ENCODE peak calls at places on chromosomes 2 and 18, in four cellular contexts. D is fibroblast of lung, F is suprapubic skin, V is Calu3. U is an unnamed sample.

GRCh38 chr2:204027105-204027504 is 90.5 kb downstream of the ICOS start:
- DNase-seq in V (no peak), D (peak), F (no peak), U (no peak)

GRCh38 chr18:39840406-39840805 is 2114.6 kb upstream of the PIK3C3 start:
- DNase-seq in D (peak), V (no peak), F (no peak), U (peak)

GRCh38 chr2:100865819-100866462 is 46.0 kb downstream of the NPAS2 start:
- DNase-seq in V (no peak), F (peak), D (peak), U (peak)

GRCh38 chr2:157055660-157056199 is 201.8 kb upstream of the GALNT5 start:
- DNase-seq in F (no peak), D (peak), V (peak), U (peak)

GRCh38 chr18:48983793-48984437 is 33.1 kb upstream of the SMAD7 start:
- DNase-seq in F (no peak), D (no peak), V (peak), U (no peak)

GRCh38 chr2:66579494-66579893 is 144.6 kb downstream of the MEIS1 start:
- DNase-seq in F (no peak), V (no peak), D (no peak), U (no peak)

GRCh38 chr2:169509955-169510354 is 453 bp downstream of the KLHL41 start:
- DNase-seq in V (no peak), D (no peak), F (no peak), U (no peak)

GRCh38 chr2:148814143-148814852 is 60.7 kb upstream of the KIF5C start:
- DNase-seq in D (peak), V (peak), F (no peak), U (peak)

GRCh38 chr2:44291281-44292248 is 16.3 kb downstream of the SLC3A1 start:
- DNase-seq in D (peak), V (peak), F (no peak), U (peak)

GRCh38 chr18:10042492-10042891 is 128.7 kb downstream of the VAPA start:
- DNase-seq in F (no peak), D (no peak), V (no peak), U (no peak)

GRCh38 chr2:106827178-106827577 is 58.8 kb downstream of the ST6GAL2 start:
- DNase-seq in D (peak), F (no peak), V (no peak), U (no peak)

GRCh38 chr2:169082995-169083394 is 13.6 kb downstream of the DHRS9 start:
- DNase-seq in V (no peak), F (no peak), D (no peak), U (no peak)

GRCh38 chr2:130756041-130756720 is 841 bp downstream of the AMER3 start:
- DNase-seq in D (peak), V (peak), F (no peak), U (no peak)

GRCh38 chr2:103792039-103792438 is 1030.2 kb downstream of the TMEM182 start:
- DNase-seq in V (no peak), D (no peak), F (no peak), U (no peak)

GRCh38 chr2:136072616-136073015 is 45.3 kb downstream of the CXCR4 start:
- DNase-seq in D (no peak), V (no peak), F (no peak), U (no peak)

GRCh38 chr2:135773917-135774316 is 32.3 kb downstream of the UBXN4 start:
- DNase-seq in F (no peak), D (peak), V (no peak), U (peak)

GRCh38 chr18:75581336-75582121 is 154.0 kb upstream of the SMIM21 start:
- DNase-seq in V (no peak), F (no peak), D (peak), U (no peak)

GRCh38 chr2:43824512-43824911 is 14.1 kb downstream of the ABCG5 start:
- DNase-seq in F (no peak), V (no peak), D (no peak), U (no peak)

GRCh38 chr2:199395311-199395710 is 62.4 kb downstream of the SATB2 start:
- DNase-seq in F (no peak), D (peak), V (no peak), U (no peak)

GRCh38 chr2:28253543-28253942 is 139.1 kb upstream of the FOSL2 start:
- DNase-seq in F (no peak), V (no peak), D (peak), U (no peak)

GRCh38 chr2:212488611-212489010 is 50.0 kb downstream of the ERBB4 start:
- DNase-seq in F (no peak), D (peak), V (no peak), U (no peak)

GRCh38 chr2:64753384-64753783 is 99.7 kb upstream of the SERTAD2 start:
- DNase-seq in D (no peak), F (no peak), V (no peak), U (no peak)

GRCh38 chr2:59025157-59025757 is 784.1 kb upstream of the FANCL start:
- DNase-seq in D (peak), F (no peak), V (peak), U (no peak)

GRCh38 chr2:184599054-184599874 is 935 bp downstream of the ZNF804A start:
- DNase-seq in F (no peak), V (no peak), D (peak), U (no peak)

GRCh38 chr2:137007905-137008399 is 242.6 kb downstream of the THSD7B start:
- DNase-seq in D (no peak), V (no peak), F (no peak), U (no peak)

GRCh38 chr2:9158786-9159779 is 47.5 kb upstream of the ASAP2 start:
- DNase-seq in F (no peak), D (no peak), V (no peak), U (no peak)

GRCh38 chr2:7133521-7133920 is 216.3 kb downstream of the RNF144A start:
- DNase-seq in D (no peak), F (no peak), V (peak), U (no peak)
- TF ChIP-seq CTCF in D (no peak), F (no peak), V (no peak), U (no peak)

DNA sequence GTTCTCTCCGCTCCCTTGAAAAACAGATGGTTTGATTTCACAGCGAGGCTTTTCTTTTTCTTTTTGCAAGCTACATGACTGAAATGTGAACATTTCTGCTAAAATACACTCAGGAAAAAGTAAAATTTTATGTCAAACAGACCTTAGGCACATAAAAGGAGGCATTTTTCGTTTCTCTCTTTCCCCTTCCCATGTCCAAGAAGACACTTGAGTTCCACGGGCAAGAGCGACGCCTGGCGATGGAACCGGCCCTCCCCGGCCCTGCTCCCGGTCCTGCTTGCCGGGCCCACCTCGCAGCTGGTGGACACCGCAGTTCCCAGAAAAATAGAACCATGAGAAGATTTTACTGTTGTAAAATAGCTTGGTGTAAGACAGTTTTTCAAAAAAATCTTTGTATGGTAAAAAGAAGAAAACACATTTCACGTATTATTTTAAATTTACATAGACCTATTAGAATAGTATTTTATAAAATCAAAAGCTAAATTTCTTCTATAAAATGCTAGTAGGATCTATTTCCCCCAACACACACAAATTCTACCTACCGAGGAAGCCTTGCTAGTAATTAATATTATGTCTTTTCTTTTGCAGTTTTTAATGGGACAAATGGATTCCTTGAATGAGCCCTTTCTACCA is 2.3 kb upstream of the ALKAL2 start:
- DNase-seq in V (peak), F (no peak), D (peak), U (peak)
- TF ChIP-seq CTCF in V (peak), F (no peak), D (peak), U (peak)

DNA sequence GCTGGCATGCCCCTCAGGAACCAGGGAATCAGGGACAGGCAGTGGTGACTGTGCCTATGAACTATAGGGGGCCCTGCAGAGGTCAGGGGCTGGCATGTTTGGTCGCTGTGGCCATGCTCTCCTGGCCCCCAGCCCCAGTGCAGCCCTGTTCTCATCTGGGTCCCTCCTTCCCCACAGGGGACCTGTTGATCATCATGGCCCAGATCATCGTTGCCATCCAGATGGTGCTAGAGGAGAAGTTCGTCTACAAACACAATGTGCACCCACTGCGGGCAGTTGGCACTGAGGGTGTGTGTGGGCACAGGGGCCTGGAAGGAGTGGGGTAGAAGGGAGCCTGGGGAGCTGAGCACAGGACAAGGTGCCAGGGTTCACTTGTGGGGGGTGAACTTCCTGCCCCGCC is 9.7 kb upstream of the CENPA start:
- DNase-seq in F (no peak), D (no peak), V (no peak), U (no peak)
- TF ChIP-seq CTCF in F (no peak), D (no peak), V (no peak), U (no peak)

GRCh38 chr18:43793910-43794309 is 516.6 kb upstream of the SYT4 start:
- DNase-seq in F (no peak), D (no peak), V (no peak), U (no peak)

GRCh38 chr18:43794363-43794762 is 517.1 kb upstream of the SYT4 start:
- DNase-seq in D (no peak), F (no peak), V (no peak), U (no peak)

GRCh38 chr18:43786893-43787292 is 509.6 kb upstream of the SYT4 start:
- DNase-seq in F (no peak), D (no peak), V (no peak), U (no peak)

GRCh38 chr18:43785145-43785544 is 507.9 kb upstream of the SYT4 start:
- DNase-seq in D (no peak), V (no peak), F (no peak), U (no peak)

DNA sequence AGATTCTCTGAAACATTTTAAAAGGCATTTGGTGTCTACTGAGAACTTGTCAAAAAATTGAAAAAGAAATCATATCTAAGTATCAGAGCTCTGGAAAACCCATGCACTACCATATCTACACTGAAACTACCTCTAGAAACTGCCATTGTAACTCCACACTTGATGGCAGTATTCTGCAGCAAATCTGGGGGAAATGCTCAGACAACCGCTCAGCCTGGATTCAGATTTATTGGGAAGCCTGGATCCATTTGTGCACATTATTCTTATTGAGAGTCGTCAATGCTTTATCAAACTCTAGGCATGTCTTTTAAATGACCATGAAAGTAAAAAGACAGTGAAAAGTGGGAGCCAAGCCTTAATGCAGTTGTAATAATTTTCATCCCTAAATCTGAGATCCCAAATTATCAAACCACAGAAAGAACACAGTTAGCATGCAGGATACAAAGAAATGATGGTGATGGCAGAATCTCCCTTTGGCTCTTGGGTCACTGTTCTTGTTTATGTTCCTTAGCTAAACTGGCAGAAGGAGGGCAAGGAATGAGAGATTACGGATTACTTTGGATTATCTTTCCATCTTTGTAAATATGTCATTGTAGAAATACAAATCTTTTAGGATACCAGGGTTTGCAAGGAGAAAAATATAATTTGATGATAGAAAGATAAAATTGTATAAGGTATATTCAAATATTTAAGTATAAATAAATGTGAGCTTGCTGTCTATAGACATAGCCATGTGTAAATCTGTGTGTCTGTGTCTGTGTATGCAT is 512.1 kb upstream of the SYT4 start:
- DNase-seq in D (peak), V (no peak), F (no peak), U (no peak)
- TF ChIP-seq CTCF in D (peak), V (no peak), F (no peak), U (no peak)

DNA sequence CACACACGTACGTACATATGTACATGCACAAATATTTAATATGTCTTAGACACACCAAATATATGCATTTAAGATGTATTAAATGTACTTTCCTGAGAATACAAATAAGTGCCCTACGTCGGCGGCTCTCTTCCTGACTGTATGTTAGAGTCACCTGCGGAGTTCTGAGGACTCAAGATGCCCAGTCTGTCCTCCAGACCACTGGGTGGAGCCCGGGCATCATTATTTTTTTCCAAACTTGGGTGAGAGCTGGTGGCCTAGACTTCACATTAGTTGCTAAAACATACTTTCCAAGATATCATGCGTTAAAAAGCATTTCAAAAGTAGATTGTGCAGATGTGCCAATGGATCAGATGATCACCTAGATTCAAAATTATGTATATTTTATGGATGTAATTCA is 2.9 kb downstream of the IL18R1 start:
- DNase-seq in D (no peak), F (no peak), V (no peak), U (no peak)
- TF ChIP-seq CTCF in D (no peak), F (no peak), V (no peak), U (no peak)

GRCh38 chr2:111664451-111664850 is 219.5 kb downstream of the ANAPC1 start:
- DNase-seq in V (no peak), D (no peak), F (no peak), U (no peak)

GRCh38 chr2:111662039-111662740 is 221.8 kb downstream of the ANAPC1 start:
- DNase-seq in V (no peak), F (no peak), D (peak), U (peak)

GRCh38 chr2:111662771-111663470 is 221.1 kb downstream of the ANAPC1 start:
- DNase-seq in V (no peak), F (no peak), D (peak), U (no peak)

GRCh38 chr2:111665011-111665410 is 219.0 kb downstream of the ANAPC1 start:
- DNase-seq in V (no peak), F (no peak), D (no peak), U (no peak)

DNA sequence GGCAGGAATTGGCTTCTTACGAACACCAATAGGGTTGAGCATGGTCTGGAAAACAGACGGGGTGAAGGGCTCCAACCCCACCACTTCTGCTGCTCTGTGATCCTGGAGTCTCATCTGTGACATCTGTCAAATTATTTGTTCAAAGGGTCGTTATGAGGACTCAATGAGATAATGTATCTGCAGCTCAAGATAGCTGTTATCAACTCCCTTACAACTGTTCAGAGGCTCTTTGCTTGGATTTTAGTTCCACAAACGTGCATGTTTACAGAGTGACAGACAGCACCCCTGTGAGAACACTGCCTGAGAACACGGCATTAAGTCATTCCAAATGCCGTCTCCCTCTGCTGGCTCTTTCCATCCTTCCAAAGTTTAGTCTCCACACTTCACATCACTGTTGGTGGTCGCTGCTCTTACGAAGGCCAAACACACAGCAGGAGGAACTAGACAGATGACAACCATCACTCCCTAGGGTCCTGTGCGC is 220.5 kb downstream of the ANAPC1 start:
- DNase-seq in V (no peak), F (no peak), D (no peak), U (no peak)
- TF ChIP-seq CTCF in V (no peak), F (no peak), D (peak), U (peak)

DNA sequence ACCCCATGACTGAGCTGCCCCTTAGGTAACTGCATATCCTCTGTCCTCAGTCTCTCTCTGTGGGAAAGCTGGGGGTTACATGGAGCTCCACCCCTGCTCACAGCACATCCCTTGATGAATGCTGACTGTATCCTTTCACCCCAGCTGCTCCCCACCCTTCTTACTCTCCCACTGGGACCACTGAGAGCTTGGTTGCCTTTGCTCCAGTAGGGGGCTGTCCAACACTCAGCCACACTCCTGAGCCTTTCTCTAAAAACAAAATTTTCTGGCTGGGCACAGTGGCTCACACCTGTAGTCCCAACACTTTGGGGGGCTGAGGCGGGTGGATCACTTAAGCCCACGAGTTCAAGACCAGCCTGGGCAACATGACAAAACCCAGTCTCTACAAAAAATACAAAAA is 89.2 kb upstream of the MSH2 start:
- DNase-seq in F (no peak), V (no peak), D (no peak), U (no peak)
- TF ChIP-seq CTCF in F (no peak), V (no peak), D (no peak), U (peak)

GRCh38 chr2:224428787-224429440 is 27.0 kb upstream of the FAM124B start:
- DNase-seq in D (no peak), V (no peak), F (no peak), U (no peak)
- TF ChIP-seq CTCF in D (no peak), V (no peak), F (no peak), U (no peak)

DNA sequence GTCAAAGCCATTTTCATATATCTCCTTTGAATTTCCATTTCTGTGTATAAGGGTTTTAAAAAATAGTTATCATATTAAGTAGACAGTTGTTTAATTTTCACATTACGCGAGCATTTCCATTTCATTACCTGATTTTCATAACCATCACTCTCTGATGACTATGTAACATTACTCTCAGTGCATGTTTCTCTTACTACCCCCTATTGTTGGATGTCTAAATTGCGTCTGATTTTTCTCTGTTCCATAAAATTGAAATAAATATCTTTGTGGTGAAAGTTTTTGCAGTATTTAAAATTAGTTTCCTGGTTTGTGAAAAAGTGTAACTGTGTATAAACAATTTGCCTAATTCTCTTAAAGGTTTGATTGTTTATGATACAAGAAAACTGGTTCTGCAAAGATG is 123.8 kb downstream of the MYO1B start:
- DNase-seq in D (no peak), F (no peak), V (no peak), U (peak)
- TF ChIP-seq CTCF in D (no peak), F (no peak), V (no peak), U (peak)

U was measured in HFFc6.